ENCODE peak calls at places on chromosomes 5 and 9, in six cellular contexts. A, K, R, S, Q and E are unnamed samples.

GRCh38 chr5:171712616-171713015 is 73.0 kb upstream of the SMIM23 start:
- DNase-seq in A (no peak), K (no peak), R (no peak), S (no peak), Q (no peak), E (no peak)

GRCh38 chr5:31346896-31347557 is 153.5 kb downstream of the CDH6 start:
- DNase-seq in A (no peak), K (no peak), R (no peak), S (no peak), Q (no peak), E (no peak)

GRCh38 chr9:84137968-84138367 is 157.4 kb downstream of the RMI1 start:
- DNase-seq in A (no peak), K (peak), R (no peak), S (peak), Q (no peak), E (no peak)

GRCh38 chr5:9898319-9898718 is 268.2 kb upstream of the TAS2R1 start:
- DNase-seq in A (no peak), K (peak), R (peak), S (peak), Q (no peak), E (no peak)

GRCh38 chr9:9603345-9603744 is 1009.5 kb downstream of the PTPRD start:
- DNase-seq in A (no peak), K (no peak), R (no peak), S (no peak), Q (no peak), E (no peak)

GRCh38 chr9:130042406-130042930 is 521 bp downstream of the FNBP1 start:
- DNase-seq in A (no peak), K (peak), R (no peak), S (peak), Q (no peak), E (no peak)

GRCh38 chr9:123426406-123426805 is 70.4 kb downstream of the CRB2 start:
- DNase-seq in A (no peak), K (no peak), R (no peak), S (no peak), Q (peak), E (peak)

GRCh38 chr9:122144836-122145235 is 14.7 kb downstream of the NDUFA8 start:
- DNase-seq in A (no peak), K (no peak), R (no peak), S (no peak), Q (no peak), E (peak)

GRCh38 chr9:136024696-136025316 is 63.6 kb upstream of the UBAC1 start:
- DNase-seq in A (no peak), K (no peak), R (no peak), S (no peak), Q (peak), E (no peak)

GRCh38 chr5:178441486-178442270 is 148.5 kb downstream of the COL23A1 start:
- DNase-seq in A (no peak), K (no peak), R (no peak), S (no peak), Q (no peak), E (no peak)

GRCh38 chr5:107849118-107849517 is 178.4 kb upstream of the EFNA5 start:
- DNase-seq in A (no peak), K (no peak), R (no peak), S (no peak), Q (no peak), E (no peak)

GRCh38 chr5:40447438-40447837 is 232.3 kb upstream of the PTGER4 start:
- DNase-seq in A (no peak), K (no peak), R (no peak), S (no peak), Q (no peak), E (no peak)

GRCh38 chr5:34015120-34015807 is 7.4 kb upstream of the AMACR start:
- DNase-seq in A (no peak), K (no peak), R (no peak), S (no peak), Q (no peak), E (no peak)

GRCh38 chr5:160468576-160468975 is 46.9 kb downstream of the PTTG1 start:
- DNase-seq in A (no peak), K (no peak), R (no peak), S (no peak), Q (no peak), E (no peak)

GRCh38 chr9:24045150-24045549 is 219.1 kb upstream of the ELAVL2 start:
- DNase-seq in A (no peak), K (no peak), R (no peak), S (no peak), Q (no peak), E (no peak)

GRCh38 chr5:14263700-14264099 is 120.6 kb downstream of the TRIO start:
- DNase-seq in A (no peak), K (no peak), R (no peak), S (peak), Q (no peak), E (no peak)

GRCh38 chr5:59826996-59827395 is 66.5 kb downstream of the PDE4D start:
- DNase-seq in A (no peak), K (no peak), R (no peak), S (no peak), Q (no peak), E (no peak)

GRCh38 chr5:173884402-173885053 is 3.6 kb upstream of the CPEB4 start:
- DNase-seq in A (no peak), K (no peak), R (no peak), S (no peak), Q (no peak), E (peak)

GRCh38 chr9:80797427-80797825 is 891.9 kb downstream of the TLE1 start:
- DNase-seq in A (no peak), K (no peak), R (no peak), S (no peak), Q (no peak), E (no peak)

GRCh38 chr5:42718591-42718990 is 38.0 kb upstream of the CCDC152 start:
- DNase-seq in A (no peak), K (no peak), R (no peak), S (no peak), Q (no peak), E (no peak)

GRCh38 chr5:6775595-6775994 is 62.4 kb downstream of the TENT4A start:
- DNase-seq in A (no peak), K (no peak), R (no peak), S (no peak), Q (no peak), E (peak)

GRCh38 chr5:28862860-28863196 is 1824.4 kb upstream of the CDH9 start:
- DNase-seq in A (no peak), K (no peak), R (no peak), S (no peak), Q (no peak), E (no peak)

GRCh38 chr9:129632460-129632859 is 6.5 kb downstream of the NTMT1 start:
- DNase-seq in A (no peak), K (no peak), R (no peak), S (no peak), Q (no peak), E (no peak)

GRCh38 chr9:33435821-33436277 is 11.5 kb downstream of the AQP3 start:
- DNase-seq in A (no peak), K (no peak), R (no peak), S (no peak), Q (no peak), E (no peak)

GRCh38 chr5:13957032-13957645 is 12.7 kb upstream of the DNAH5 start:
- DNase-seq in A (no peak), K (peak), R (peak), S (peak), Q (no peak), E (peak)

GRCh38 chr9:97560154-97560553 is 58.7 kb downstream of the TMOD1 start:
- DNase-seq in A (peak), K (no peak), R (no peak), S (no peak), Q (no peak), E (no peak)

GRCh38 chr9:4572184-4572826 is 82.0 kb downstream of the SLC1A1 start:
- DNase-seq in A (no peak), K (no peak), R (no peak), S (no peak), Q (no peak), E (no peak)

GRCh38 chr9:123269316-123269715 is 930 bp upstream of the STRBP start:
- DNase-seq in A (no peak), K (no peak), R (no peak), S (no peak), Q (no peak), E (no peak)

DNA sequence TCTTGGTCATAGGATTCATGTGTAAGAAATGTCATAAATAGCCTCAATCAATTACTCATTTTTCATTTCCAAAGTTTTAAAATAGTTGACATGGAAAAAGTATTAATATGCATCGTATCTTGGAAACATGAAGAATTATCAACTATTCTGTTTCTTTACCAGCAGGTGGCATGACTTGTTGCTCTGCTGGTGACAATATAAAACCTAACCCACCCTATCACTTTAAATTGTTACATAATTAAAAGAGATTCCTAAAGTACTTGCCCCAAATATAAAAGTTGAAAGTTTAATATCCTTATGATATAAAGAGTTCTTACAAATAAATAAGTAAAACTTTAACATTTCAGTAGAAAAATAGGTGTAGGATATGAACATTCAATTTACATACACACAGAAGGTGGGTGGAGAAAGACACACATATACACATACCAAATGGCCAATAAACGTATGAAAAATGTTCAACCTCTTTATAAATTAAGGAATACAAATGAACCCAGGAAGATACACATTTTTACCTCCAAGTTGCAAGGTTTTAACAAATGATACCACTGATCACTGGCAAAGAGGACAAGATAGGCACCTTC is 30.6 kb downstream of the MAP1B start:
- DNase-seq in A (no peak), K (no peak), R (no peak), S (peak), Q (no peak), E (peak)
- TF ChIP-seq CTCF in A (peak), K (peak), R (peak), S (peak), Q (peak), E (peak)

DNA sequence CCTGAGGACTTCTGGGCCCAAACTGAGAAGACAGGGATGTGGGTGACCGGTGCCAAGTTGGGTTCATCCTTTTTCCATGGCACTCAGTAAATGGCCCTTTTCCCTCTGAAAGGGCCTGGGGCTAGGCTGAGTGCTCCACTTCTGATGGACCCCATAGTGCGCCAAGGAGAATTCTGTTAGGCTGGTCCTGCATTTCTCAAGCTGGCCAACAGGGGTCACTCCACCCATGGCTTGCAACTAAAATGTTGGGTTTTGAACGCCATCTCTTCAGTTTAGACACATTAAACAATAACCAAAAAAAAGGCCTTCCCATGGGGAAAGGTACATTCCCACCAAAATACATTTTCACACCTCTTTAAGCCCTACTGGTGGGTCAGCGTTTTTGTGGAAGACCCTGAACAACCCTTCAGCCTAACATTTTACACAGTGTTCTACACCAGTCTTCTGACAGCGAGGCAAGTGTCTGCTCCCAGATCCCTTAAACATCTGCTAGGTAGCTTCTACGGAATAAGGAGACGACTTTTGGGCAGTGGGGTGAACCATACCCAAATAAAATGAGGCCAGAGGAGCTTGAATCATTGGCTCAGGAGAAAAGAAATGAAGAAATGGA is 27.3 kb downstream of the CNTFR start:
- DNase-seq in A (no peak), K (peak), R (no peak), S (no peak), Q (no peak), E (peak)
- TF ChIP-seq CTCF in A (no peak), K (peak), R (peak), S (no peak), Q (peak), E (peak)

GRCh38 chr5:158123595-158123994 is 264.6 kb upstream of the CLINT1 start:
- DNase-seq in A (no peak), K (no peak), R (no peak), S (no peak), Q (no peak), E (no peak)

GRCh38 chr5:158121678-158122077 is 262.7 kb upstream of the CLINT1 start:
- DNase-seq in A (no peak), K (no peak), R (no peak), S (no peak), Q (no peak), E (no peak)

GRCh38 chr5:158124606-158125316 is 265.8 kb upstream of the CLINT1 start:
- DNase-seq in A (no peak), K (no peak), R (no peak), S (no peak), Q (no peak), E (no peak)

GRCh38 chr5:158127536-158127935 is 268.6 kb upstream of the CLINT1 start:
- DNase-seq in A (no peak), K (peak), R (no peak), S (no peak), Q (no peak), E (no peak)

DNA sequence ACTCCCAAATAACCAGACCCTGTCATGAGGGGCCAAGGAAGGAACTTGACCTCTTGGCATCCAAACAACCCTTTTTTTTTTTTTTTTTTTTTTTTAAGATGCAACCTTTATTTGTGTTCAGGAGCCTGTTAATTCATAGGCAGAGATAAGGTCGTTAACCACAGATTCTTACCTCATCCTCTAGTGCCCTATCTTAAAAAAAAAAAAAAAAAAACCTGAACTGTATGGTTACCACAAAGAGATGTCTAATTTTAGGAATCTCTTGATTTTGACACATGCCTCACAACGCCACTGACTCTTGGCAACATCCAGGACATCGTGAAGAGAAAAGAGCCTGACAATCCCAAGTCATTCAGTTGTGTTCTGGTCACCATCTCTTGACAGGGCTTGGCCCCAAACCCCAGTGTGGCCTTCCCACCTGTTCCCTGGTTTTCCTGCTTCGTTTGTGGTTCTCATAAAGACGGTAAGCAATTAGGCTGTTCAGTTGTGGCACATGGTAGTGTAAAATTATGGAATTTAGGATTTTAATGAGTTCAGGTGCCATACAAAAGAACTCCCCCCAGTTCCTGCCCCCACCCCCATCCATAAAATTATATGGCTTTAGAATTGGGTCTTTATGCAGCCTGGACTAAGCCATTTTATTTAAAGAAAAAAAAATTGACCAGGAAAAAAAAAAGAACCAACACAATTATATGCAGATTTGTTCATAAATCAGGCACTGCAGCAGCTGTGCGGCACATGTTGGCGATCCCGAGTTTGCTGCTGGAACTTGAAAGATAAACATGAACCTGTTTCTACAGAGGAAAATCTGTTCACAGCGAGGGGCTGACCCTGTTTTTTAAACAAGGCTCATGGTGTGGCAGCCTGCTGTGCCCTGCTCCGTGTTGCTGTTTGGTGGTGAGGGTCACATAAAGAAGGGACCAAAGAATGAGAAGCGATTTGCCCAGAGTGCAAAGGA is 267.8 kb upstream of the CLINT1 start:
- DNase-seq in A (no peak), K (no peak), R (no peak), S (no peak), Q (no peak), E (no peak)
- TF ChIP-seq CTCF in A (no peak), K (no peak), R (no peak), S (no peak), Q (no peak), E (no peak)

GRCh38 chr9:137319434-137319975 is 17.4 kb upstream of the NRARP start:
- DNase-seq in A (no peak), K (no peak), R (no peak), S (no peak), Q (no peak), E (no peak)
- TF ChIP-seq CTCF in A (no peak), K (no peak), R (no peak), S (no peak), Q (no peak), E (no peak)

DNA sequence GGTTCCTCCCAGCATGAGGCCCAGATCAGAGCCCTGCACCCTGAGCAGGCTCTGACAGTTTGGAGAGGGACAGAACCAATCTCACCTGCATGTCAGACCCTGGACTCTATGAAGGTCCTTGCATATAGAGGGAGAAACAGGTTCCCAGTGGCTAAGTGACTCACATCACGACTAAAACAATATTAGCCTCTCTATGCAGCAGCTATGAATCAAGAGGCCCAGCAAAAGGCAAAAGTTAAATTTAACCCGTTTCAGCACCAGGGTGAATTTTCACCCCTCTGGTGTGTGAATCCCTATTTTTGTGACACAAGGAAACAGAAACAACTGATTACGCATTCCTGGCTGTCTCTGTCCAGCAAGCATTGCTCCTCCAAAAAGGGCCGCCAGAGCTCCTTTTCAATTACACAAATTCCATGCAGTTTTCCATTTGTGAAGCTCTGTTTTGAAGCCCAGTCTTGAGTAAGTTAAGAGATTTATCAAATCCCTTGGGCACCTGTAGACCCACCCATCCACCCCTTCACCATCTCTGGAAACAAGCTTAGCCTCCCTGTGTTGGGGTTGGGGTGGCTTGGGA is 136.6 kb downstream of the GABBR2 start:
- DNase-seq in A (no peak), K (no peak), R (no peak), S (no peak), Q (no peak), E (no peak)
- TF ChIP-seq CTCF in A (no peak), K (no peak), R (no peak), S (no peak), Q (no peak), E (no peak)

GRCh38 chr9:88106492-88106891 is 31.8 kb downstream of the SPATA31C2 start:
- DNase-seq in A (peak), K (peak), R (no peak), S (peak), Q (no peak), E (no peak)
- TF ChIP-seq CTCF in A (peak), K (peak), R (peak), S (peak), Q (peak), E (peak)

GRCh38 chr5:146049704-146050026 is 55.7 kb downstream of the PLAC8L1 start:
- DNase-seq in A (no peak), K (no peak), R (no peak), S (no peak), Q (no peak), E (no peak)

GRCh38 chr5:146051678-146052077 is 53.7 kb downstream of the PLAC8L1 start:
- DNase-seq in A (no peak), K (no peak), R (no peak), S (no peak), Q (no peak), E (no peak)

GRCh38 chr5:146047396-146047795 is 58.0 kb downstream of the PLAC8L1 start:
- DNase-seq in A (no peak), K (no peak), R (no peak), S (no peak), Q (no peak), E (no peak)

GRCh38 chr5:146050061-146050460 is 55.3 kb downstream of the PLAC8L1 start:
- DNase-seq in A (no peak), K (no peak), R (no peak), S (no peak), Q (no peak), E (no peak)

GRCh38 chr5:146048994-146049703 is 56.2 kb downstream of the PLAC8L1 start:
- DNase-seq in A (no peak), K (peak), R (peak), S (peak), Q (no peak), E (peak)
- TF ChIP-seq CTCF in A (peak), K (peak), R (peak), S (peak), Q (peak), E (peak)

DNA sequence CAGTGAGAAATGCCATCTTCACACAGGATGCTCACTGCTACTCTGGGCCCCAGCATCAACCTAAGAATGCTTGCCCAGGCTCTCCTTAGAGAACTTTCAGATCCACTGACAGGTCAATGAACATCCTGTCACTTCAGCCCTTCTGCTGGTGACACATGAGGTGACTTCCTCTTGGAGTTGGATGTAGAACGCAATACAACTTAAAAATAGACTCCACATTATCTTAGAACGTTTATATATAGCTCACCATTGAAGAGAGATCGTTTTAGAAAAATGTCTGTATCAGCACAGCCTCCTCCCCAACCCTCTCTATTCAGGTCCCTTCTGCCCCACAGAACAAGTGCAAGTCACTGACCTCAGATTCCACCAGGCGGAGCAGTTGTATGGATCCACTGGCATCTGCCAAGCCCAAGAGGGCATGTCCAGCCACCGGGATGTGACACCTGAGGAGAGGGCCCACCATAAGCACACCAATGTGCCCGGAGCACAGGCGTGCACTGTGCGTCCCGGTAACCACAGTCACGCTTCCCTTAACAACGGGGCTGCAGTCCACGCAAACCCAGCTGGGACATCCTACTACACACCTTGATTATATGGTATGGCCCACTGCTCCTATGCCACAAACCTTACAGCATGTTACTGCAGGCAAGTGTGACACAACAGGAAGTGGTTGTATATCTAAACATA is 2.9 kb downstream of the DPH7 start:
- DNase-seq in A (no peak), K (no peak), R (no peak), S (no peak), Q (no peak), E (no peak)
- TF ChIP-seq CTCF in A (no peak), K (no peak), R (no peak), S (no peak), Q (no peak), E (no peak)